ENCODE peak calls at places on chromosomes 13 and 19, in four cellular contexts. S is HepG2, H is GM12878, L is A549. U is an unnamed sample.

GRCh38 chr13:32036131-32036695 is 4.6 kb downstream of the FRY start:
- DNase-seq in H (no peak), L (no peak), S (no peak), U (no peak)

GRCh38 chr19:49488863-49489537 is 1.6 kb downstream of the RPL13A start:
- DNase-seq in L (no peak), H (no peak), S (no peak), U (no peak)

GRCh38 chr19:47324502-47324901 is 7.5 kb upstream of the C5AR2 start:
- DNase-seq in L (no peak), H (no peak), S (no peak), U (no peak)

GRCh38 chr19:49692102-49692599 is 1.2 kb downstream of the CPT1C start:
- DNase-seq in H (no peak), L (no peak), S (no peak), U (peak)

GRCh38 chr19:42326969-42327368 is 1.5 kb downstream of the MEGF8 start:
- DNase-seq in L (no peak), S (no peak), H (no peak), U (no peak)

GRCh38 chr13:90868321-90868920 is 479.1 kb upstream of the MIR17HG start:
- DNase-seq in L (peak), S (peak), H (no peak), U (no peak)

GRCh38 chr13:24274452-24274971 is 34.9 kb upstream of the C1QTNF9 start:
- DNase-seq in S (no peak), L (no peak), H (peak), U (no peak)

GRCh38 chr13:26475176-26476110 is 82.0 kb upstream of the WASF3 start:
- DNase-seq in H (no peak), L (no peak), S (no peak), U (no peak)

GRCh38 chr13:41995946-41996345 is 35.0 kb upstream of the VWA8 start:
- DNase-seq in L (no peak), S (peak), H (no peak), U (no peak)

GRCh38 chr13:46523972-46524737 is 28.8 kb upstream of the LRCH1 start:
- DNase-seq in L (no peak), S (no peak), H (no peak), U (no peak)

GRCh38 chr19:14494910-14495677 is 833 bp downstream of the GIPC1 start:
- DNase-seq in L (no peak), H (no peak), S (no peak), U (peak)

GRCh38 chr13:33642374-33643065 is 175.4 kb upstream of the RFC3 start:
- DNase-seq in L (peak), H (no peak), S (peak), U (no peak)

GRCh38 chr13:72565893-72566292 is 161.5 kb downstream of the MZT1 start:
- DNase-seq in L (peak), H (no peak), S (peak), U (peak)

GRCh38 chr19:23787106-23787505 is 28.4 kb upstream of the ZNF681 start:
- DNase-seq in H (no peak), L (no peak), S (no peak), U (no peak)

GRCh38 chr13:29162638-29163037 is 342.5 kb downstream of the MTUS2 start:
- DNase-seq in L (peak), S (no peak), H (no peak), U (no peak)

GRCh38 chr13:97030705-97031452 is 36.6 kb upstream of the OXGR1 start:
- DNase-seq in H (no peak), L (peak), S (peak), U (peak)

GRCh38 chr19:4660181-4660791 is 9.9 kb downstream of the MYDGF start:
- DNase-seq in S (peak), L (peak), H (no peak), U (no peak)

GRCh38 chr13:40442191-40442590 is 224.2 kb downstream of the FOXO1 start:
- DNase-seq in S (no peak), H (no peak), L (no peak), U (no peak)

GRCh38 chr19:30227071-30227621 is 145.0 kb upstream of the ZNF536 start:
- DNase-seq in H (no peak), S (no peak), L (no peak), U (no peak)

GRCh38 chr13:35470671-35471465 is 5.6 kb downstream of the MAB21L1 start:
- DNase-seq in S (no peak), L (no peak), H (no peak), U (peak)

GRCh38 chr19:48190288-48191284 is 20.1 kb downstream of the ZSWIM9 start:
- DNase-seq in S (peak), H (no peak), L (peak), U (no peak)

GRCh38 chr19:8610928-8611284 is 391 bp upstream of the ADAMTS10 start:
- DNase-seq in L (no peak), H (no peak), S (no peak), U (no peak)

GRCh38 chr19:44792286-44792685 is 14.6 kb downstream of the CBLC start:
- DNase-seq in L (no peak), S (no peak), H (no peak), U (no peak)

GRCh38 chr13:36997716-36998427 is 1.3 kb downstream of the ALG5 start:
- DNase-seq in S (no peak), H (no peak), L (no peak), U (no peak)

GRCh38 chr19:15913830-15914229 is 16.0 kb upstream of the CYP4F2 start:
- DNase-seq in S (no peak), L (no peak), H (no peak), U (no peak)

GRCh38 chr13:71624641-71625040 is 242.4 kb downstream of the DACH1 start:
- DNase-seq in S (no peak), L (no peak), H (no peak), U (no peak)

DNA sequence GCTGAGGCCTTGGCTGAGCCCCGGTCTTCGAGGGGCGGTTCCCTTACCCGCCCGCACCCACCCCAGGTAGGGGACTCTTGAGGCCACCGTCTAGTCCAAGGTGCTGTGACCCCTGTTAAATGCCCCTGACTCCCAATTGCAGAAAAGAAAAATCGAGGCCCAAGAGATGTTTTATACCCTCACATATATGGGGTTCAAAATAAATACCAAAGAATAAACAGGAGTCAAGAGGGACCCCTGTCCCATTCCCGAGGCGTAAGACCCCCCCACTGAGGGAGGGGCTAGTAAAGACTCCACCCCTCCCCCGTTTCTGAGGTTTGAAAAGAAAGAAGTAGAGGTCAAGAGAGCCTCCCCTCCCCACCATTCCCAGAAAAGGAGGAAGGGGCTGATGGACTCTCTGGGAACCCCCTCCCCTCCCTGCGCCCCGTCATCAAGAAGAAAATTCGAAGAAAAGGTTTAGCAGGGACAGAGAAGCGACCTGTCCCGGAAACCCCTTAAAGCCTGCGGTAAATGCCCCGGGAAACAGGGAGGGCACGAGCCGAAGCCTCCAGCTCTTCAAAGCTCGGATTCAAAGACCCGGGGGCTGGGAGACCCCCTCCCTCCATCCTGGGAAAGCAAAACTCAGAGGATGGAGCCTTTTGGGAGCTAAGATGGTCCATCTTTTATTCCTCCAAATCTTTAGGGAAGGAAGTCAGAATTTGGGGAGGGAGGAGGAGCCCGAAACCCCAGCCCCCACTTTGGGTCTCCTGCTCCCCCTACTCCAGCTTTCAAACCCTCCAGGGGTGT is 745 bp upstream of the RAB3A start:
- DNase-seq in H (no peak), L (no peak), S (no peak), U (peak)
- TF ChIP-seq PBX3 in H (no peak), L (no peak), S (no peak), U (no peak)

GRCh38 chr13:30618186-30618937 is 642 bp downstream of the USPL1 start:
- DNase-seq in H (no peak), S (peak), L (no peak), U (no peak)
- TF ChIP-seq PBX3 in H (no peak), S (no peak), L (no peak), U (no peak)

GRCh38 chr13:98370806-98371553 is 193.9 kb upstream of the RNF113B start:
- DNase-seq in H (no peak), S (no peak), L (no peak), U (no peak)
- TF ChIP-seq PBX3 in H (no peak), S (no peak), L (no peak), U (no peak)

GRCh38 chr13:60167121-60167520 is 3.4 kb upstream of the DIAPH3 start:
- DNase-seq in L (no peak), H (no peak), S (no peak), U (no peak)

GRCh38 chr13:60174113-60174512 is 10.4 kb upstream of the DIAPH3 start:
- DNase-seq in S (no peak), L (no peak), H (no peak), U (no peak)

GRCh38 chr13:60165391-60166099 is 1.8 kb upstream of the DIAPH3 start:
- DNase-seq in S (no peak), L (no peak), H (no peak), U (no peak)

GRCh38 chr13:60170414-60170813 is 6.7 kb upstream of the DIAPH3 start:
- DNase-seq in H (no peak), L (no peak), S (no peak), U (no peak)

DNA sequence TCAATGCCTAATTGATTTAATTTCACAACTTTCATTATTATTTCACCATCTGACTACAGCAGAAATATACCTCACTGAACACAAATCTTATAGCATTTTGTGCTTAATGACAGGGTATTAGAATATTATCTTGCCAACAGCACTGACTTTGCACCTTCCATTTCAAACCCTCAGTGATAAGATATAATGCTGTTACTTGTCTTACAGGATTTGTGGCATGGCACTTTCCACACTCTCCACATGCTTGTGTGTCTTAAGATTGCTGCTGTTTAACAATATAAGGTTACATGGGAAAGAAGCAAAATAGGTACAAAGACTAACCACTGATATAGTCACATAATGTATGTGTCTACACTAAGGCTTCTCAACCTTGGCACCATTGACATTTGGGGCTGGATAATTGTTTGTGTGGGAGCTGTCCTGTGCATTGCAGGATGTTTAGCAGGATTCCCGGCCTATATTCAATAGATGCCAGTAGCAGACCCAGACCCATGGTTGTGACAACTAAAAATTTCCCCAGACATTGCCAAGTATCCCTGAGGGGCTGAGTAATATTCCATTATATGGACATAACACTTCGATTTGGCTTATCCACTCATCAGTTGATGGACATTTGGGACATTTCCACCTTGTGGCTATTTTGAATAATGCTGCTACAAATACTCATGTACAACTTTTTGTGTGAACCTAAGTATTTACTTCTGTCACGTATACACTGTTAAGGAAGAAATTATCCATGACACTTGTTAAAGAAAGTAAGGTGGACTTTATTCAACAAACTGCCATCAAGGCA is 5.7 kb upstream of the DIAPH3 start:
- DNase-seq in S (no peak), L (no peak), H (no peak), U (no peak)
- TF ChIP-seq PBX3 in S (no peak), L (no peak), H (no peak), U (no peak)

GRCh38 chr19:7013678-7014077 is 7.6 kb downstream of the MBD3L2B start:
- DNase-seq in S (no peak), H (peak), L (no peak), U (no peak)

DNA sequence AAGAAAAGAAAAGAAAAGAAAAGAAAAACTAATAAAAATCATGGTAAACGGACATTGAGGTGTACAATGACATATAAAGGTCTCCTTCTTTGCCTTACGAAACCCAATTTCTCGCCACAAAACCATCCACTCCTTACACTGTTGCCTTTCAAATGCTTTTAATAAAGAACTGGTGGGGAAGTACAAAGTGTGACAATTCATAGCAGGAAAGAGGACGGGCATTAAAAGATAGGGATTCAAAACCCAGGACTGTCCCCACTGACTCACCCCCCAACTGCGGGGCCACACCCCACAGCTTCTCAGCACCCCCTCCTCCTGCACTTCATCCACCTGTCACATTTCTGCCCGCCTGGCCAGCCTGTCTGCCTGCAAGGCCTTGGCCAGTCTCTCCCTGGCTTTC is 2.4 kb downstream of the MBD3L2B start:
- DNase-seq in L (no peak), H (no peak), S (no peak), U (no peak)
- TF ChIP-seq PBX3 in L (no peak), H (no peak), S (no peak), U (no peak)

GRCh38 chr13:76016799-76017198 is 380.7 kb downstream of the LMO7 start:
- DNase-seq in S (peak), L (peak), H (no peak), U (peak)
- TF ChIP-seq PBX3 in S (no peak), L (no peak), H (no peak), U (no peak)

DNA sequence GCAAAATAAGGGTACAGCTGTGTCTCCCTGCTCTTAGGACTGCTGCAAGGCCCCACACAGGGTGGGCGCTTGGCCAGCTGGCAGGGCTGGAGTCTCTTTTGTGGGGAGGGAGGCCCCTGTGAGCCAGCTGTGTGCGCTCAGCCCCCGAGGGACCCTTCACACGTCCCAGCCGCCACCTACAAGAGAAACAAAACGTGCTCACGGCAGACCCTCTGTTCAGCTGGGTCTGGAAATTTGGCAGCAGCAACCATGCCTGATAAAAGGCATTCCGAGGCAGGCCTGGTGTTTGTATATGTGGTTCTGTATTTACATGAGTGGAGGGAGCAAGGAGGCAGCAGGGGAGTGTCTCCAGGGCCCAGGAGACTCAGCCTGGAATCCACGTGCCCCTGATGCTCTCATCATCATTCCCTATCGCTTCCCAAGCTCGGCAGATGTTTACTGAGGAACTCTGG is 49.7 kb downstream of the CRTC1 start:
- DNase-seq in S (peak), H (no peak), L (no peak), U (peak)
- TF ChIP-seq PBX3 in S (no peak), H (no peak), L (no peak), U (no peak)

U was measured in SK-N-SH.